ENCODE peak calls at places on chromosomes 12 and 14, in seven cellular contexts. M is stimulated activated CD4-positive, alpha-beta T cell treated with anti-CD3 and anti-CD28 coated beads, TNF-alpha, amount 100 ng/mL, for 48 hours; O is NCI-H460; B is iris pigment epithelial cell; U is EL; F is stimulated activated CD8-positive, alpha-beta memory T cell treated with anti-CD3 and anti-CD28 coated beads, Interleukin-12 subunit alpha, Interleukin-12 subunit beta, amount 100 ng/mL, for 1 hour; Y is OCI-LY7. H is an unnamed sample.

GRCh38 chr14:32473476-32473875 is 144.4 kb downstream of the AKAP6 start:
- DNase-seq in Y (no peak), U (peak), F (no peak), M (no peak), O (no peak), B (peak), H (no peak)

GRCh38 chr14:96309128-96309906 is 53.3 kb downstream of the BDKRB1 start:
- DNase-seq in M (no peak), B (no peak), Y (no peak), F (no peak), U (no peak), O (no peak), H (no peak)

GRCh38 chr12:70637286-70637685 is at the start of gene PTPRB:
- DNase-seq in F (no peak), U (no peak), B (no peak), M (no peak), Y (no peak), O (no peak), H (no peak)

GRCh38 chr14:103157969-103158368 is 34.7 kb downstream of the TNFAIP2 start:
- DNase-seq in O (no peak), M (no peak), F (no peak), B (no peak), U (no peak), Y (no peak), H (no peak)

GRCh38 chr12:57821474-57822214 is 3.1 kb upstream of the AVIL start:
- DNase-seq in B (no peak), M (no peak), F (no peak), Y (no peak), O (no peak), U (no peak), H (no peak)

GRCh38 chr12:31206038-31206670 is 119.8 kb downstream of the SINHCAF start:
- DNase-seq in U (peak), M (no peak), F (no peak), B (peak), O (no peak), Y (no peak), H (peak)

GRCh38 chr12:6178981-6179761 is 21.0 kb upstream of the CD9 start:
- DNase-seq in Y (no peak), M (no peak), U (peak), F (no peak), B (no peak), O (no peak), H (no peak)

GRCh38 chr12:9906888-9907287 is 25.3 kb downstream of the CLEC2A start:
- DNase-seq in U (no peak), M (no peak), O (no peak), F (peak), B (peak), Y (no peak), H (no peak)

GRCh38 chr14:39762576-39763401 is 330.6 kb upstream of the FBXO33 start:
- DNase-seq in M (peak), O (peak), B (no peak), F (no peak), Y (peak), U (no peak), H (no peak)

GRCh38 chr12:110270125-110270962 is 10.7 kb upstream of the ATP2A2 start:
- DNase-seq in M (no peak), F (no peak), B (peak), O (no peak), U (peak), Y (no peak), H (peak)

GRCh38 chr12:110344657-110345056 is 58.9 kb downstream of the ANAPC7 start:
- DNase-seq in M (no peak), Y (no peak), U (no peak), F (no peak), O (no peak), B (no peak), H (no peak)

GRCh38 chr14:49972840-49973239 is 80.0 kb downstream of the ARF6 start:
- DNase-seq in U (peak), F (no peak), Y (no peak), M (no peak), O (peak), B (peak), H (peak)

GRCh38 chr12:18552829-18553228 is 185.0 kb downstream of the PLCZ1 start:
- DNase-seq in F (no peak), B (no peak), Y (no peak), M (no peak), U (no peak), O (no peak), H (no peak)

GRCh38 chr12:105641742-105642141 is 311.3 kb downstream of the C12orf75 start:
- DNase-seq in F (no peak), M (no peak), O (no peak), Y (no peak), B (no peak), U (no peak), H (peak)

GRCh38 chr14:81396108-81396507 is 4.0 kb downstream of the STON2 start:
- DNase-seq in U (no peak), O (no peak), Y (no peak), F (no peak), M (no peak), B (no peak), H (no peak)

GRCh38 chr14:89245802-89246201 is 171.2 kb downstream of the FOXN3 start:
- DNase-seq in M (no peak), Y (no peak), B (no peak), U (no peak), O (no peak), F (no peak), H (no peak)

GRCh38 chr14:98578204-98578603 is 693.8 kb downstream of the BCL11B start:
- DNase-seq in U (no peak), F (no peak), M (no peak), Y (no peak), B (peak), O (no peak), H (no peak)

GRCh38 chr12:104316936-104317335 is 13.4 kb downstream of the EID3 start:
- DNase-seq in O (no peak), Y (no peak), B (no peak), F (no peak), M (no peak), U (no peak), H (no peak)

GRCh38 chr14:100304825-100305445 is 1.3 kb downstream of the SLC25A29 start:
- DNase-seq in U (peak), M (no peak), O (no peak), F (no peak), Y (no peak), B (peak), H (peak)

H was measured in AG08396.